ENCODE peak calls at places on chromosomes 4 and X, in nine cellular contexts. I, H, F, T, D, L, J, U and G are unnamed samples.
A peak's percentile ranks its signal among the peaks of the same experiment; 100 is the strongest.

GRCh38 chr4:119652978-119653377 is 24.4 kb upstream of the PDE5A start:
- DNase-seq in I (no peak), H (no peak), F (no peak), T (no peak), D (no peak), L (no peak), J (peak; percentile 48), U (no peak), G (no peak)

GRCh38 chr4:177605252-177605651 is 163.0 kb upstream of the AGA start:
- DNase-seq in I (no peak), H (no peak), F (no peak), T (no peak), D (no peak), L (no peak), J (no peak), U (no peak), G (no peak)

GRCh38 chrX:11125079-11125478 is 13.9 kb downstream of the HCCS start:
- DNase-seq in I (no peak), H (no peak), F (no peak), T (no peak), D (no peak), L (no peak), J (no peak), U (no peak), G (no peak)

GRCh38 chr4:66032571-66032970 is 362.3 kb upstream of the EPHA5 start:
- DNase-seq in I (no peak), H (no peak), F (no peak), T (no peak), D (no peak), L (no peak), J (no peak), U (no peak), G (no peak)

GRCh38 chrX:121161501-121161933 is 114.1 kb downstream of the GLUD2 start:
- DNase-seq in I (no peak), H (no peak), F (no peak), T (no peak), D (no peak), L (peak; percentile 0), J (no peak), U (no peak), G (no peak)

GRCh38 chr4:125187221-125187620 is 127.5 kb upstream of the FAT4 start:
- DNase-seq in I (no peak), H (no peak), F (peak; percentile 69), T (no peak), D (no peak), L (no peak), J (peak; percentile 55), U (no peak), G (no peak)

GRCh38 chr4:10326075-10326474 is 131.2 kb downstream of the ZNF518B start:
- DNase-seq in I (no peak), H (no peak), F (no peak), T (no peak), D (no peak), L (peak; percentile 84), J (no peak), U (no peak), G (no peak)

GRCh38 chr4:10006236-10006603 is 15.1 kb downstream of the SLC2A9 start:
- DNase-seq in I (no peak), H (no peak), F (peak; percentile 96), T (peak; percentile 81), D (no peak), L (no peak), J (peak; percentile 87), U (peak; percentile 63), G (peak; percentile 16)

GRCh38 chrX:24298191-24298590 is 15.7 kb downstream of the SUPT20HL2 start:
- DNase-seq in I (no peak), H (no peak), F (no peak), T (no peak), D (no peak), L (no peak), J (peak; percentile 60), U (no peak), G (no peak)

GRCh38 chrX:153744210-153745066 is 19.6 kb upstream of the PLXNB3 start:
- DNase-seq in I (peak; percentile 37), H (no peak), F (no peak), T (no peak), D (no peak), L (peak; percentile 10), J (no peak), U (no peak), G (peak; percentile 67)

GRCh38 chr4:3348621-3349020 is 55.8 kb downstream of the RGS12 start:
- DNase-seq in I (no peak), H (no peak), F (no peak), T (no peak), D (no peak), L (no peak), J (no peak), U (no peak), G (no peak)

GRCh38 chrX:13968198-13968597 is 61.5 kb downstream of the GEMIN8 start:
- DNase-seq in I (no peak), H (no peak), F (no peak), T (no peak), D (no peak), L (no peak), J (no peak), U (no peak), G (no peak)

GRCh38 chr4:120922390-120923200 is at the start of gene PRDM5:
- DNase-seq in I (no peak), H (no peak), F (peak; percentile 40), T (peak; percentile 32), D (no peak), L (peak; percentile 67), J (peak; percentile 63), U (peak; percentile 79), G (no peak)

GRCh38 chr4:154314248-154314647 is 177.4 kb downstream of the DCHS2 start:
- DNase-seq in I (no peak), H (no peak), F (peak; percentile 53), T (peak; percentile 73), D (no peak), L (no peak), J (peak; percentile 69), U (no peak), G (no peak)

GRCh38 chr4:92099851-92100250 is 203.9 kb upstream of the GRID2 start:
- DNase-seq in I (no peak), H (no peak), F (no peak), T (no peak), D (no peak), L (no peak), J (no peak), U (no peak), G (no peak)

GRCh38 chrX:40570346-40571093 is 10.2 kb upstream of the ATP6AP2 start:
- DNase-seq in I (no peak), H (no peak), F (no peak), T (no peak), D (no peak), L (no peak), J (no peak), U (no peak), G (no peak)

GRCh38 chr4:89509708-89510269 is 202.2 kb upstream of the GPRIN3 start:
- DNase-seq in I (no peak), H (no peak), F (peak; percentile 97), T (no peak), D (no peak), L (no peak), J (peak; percentile 9), U (no peak), G (no peak)

GRCh38 chr4:99808260-99808857 is 8.3 kb upstream of the DAPP1 start:
- DNase-seq in I (peak; percentile 57), H (peak; percentile 61), F (peak; percentile 75), T (peak; percentile 74), D (peak; percentile 51), L (peak; percentile 77), J (peak; percentile 25), U (peak; percentile 78), G (peak; percentile 37)

GRCh38 chr4:168437192-168437938 is 42.9 kb downstream of the DDX60L start:
- DNase-seq in I (no peak), H (no peak), F (no peak), T (no peak), D (no peak), L (peak; percentile 77), J (no peak), U (no peak), G (no peak)

GRCh38 chr4:74166823-74167222 is 8.9 kb downstream of the MTHFD2L start:
- DNase-seq in I (no peak), H (no peak), F (no peak), T (no peak), D (no peak), L (no peak), J (no peak), U (no peak), G (no peak)

GRCh38 chr4:151049430-151049884 is 34.4 kb upstream of the LRBA start:
- DNase-seq in I (no peak), H (no peak), F (no peak), T (no peak), D (no peak), L (no peak), J (no peak), U (no peak), G (no peak)